ENCODE peak calls at places on chromosomes 11 and 22, in four cellular contexts. J is HepG2; R is breast epithelium; Y is CD8-positive, alpha-beta T cell. D is an unnamed sample. For H3K4me1, H3K36me3 and H3K9me3, the result is how much of the 10 kb centered on the place peaks cover.

GRCh38 chr11:73262851-73263495 is 9.2 kb upstream of the P2RY6 start:
- DNase-seq in J (no peak), R (peak), Y (no peak), D (no peak)

GRCh38 chr11:18792827-18793226 is 1.2 kb upstream of the PTPN5 start:
- DNase-seq in J (no peak), R (no peak), Y (no peak), D (no peak)

GRCh38 chr22:35930933-35931332 is 97.7 kb downstream of the RBFOX2 start:
- DNase-seq in J (peak), R (no peak), Y (no peak), D (peak)

GRCh38 chr11:110735431-110736157 is 23.4 kb upstream of the ARHGAP20 start:
- DNase-seq in J (no peak), R (no peak), Y (no peak), D (no peak)

GRCh38 chr22:50253941-50254340 is 2.9 kb upstream of the HDAC10 start:
- DNase-seq in J (no peak), R (no peak), Y (peak), D (no peak)

GRCh38 chr22:44807915-44808690 is 55.7 kb downstream of the ARHGAP8 start:
- DNase-seq in J (peak), R (no peak), Y (no peak), D (no peak)

GRCh38 chr11:99960536-99960935 is 726.6 kb upstream of the ARHGAP42 start:
- DNase-seq in J (no peak), R (no peak), Y (no peak), D (no peak)

GRCh38 chr11:62925745-62926668 is 4.8 kb upstream of the CHRM1 start:
- DNase-seq in J (no peak), R (peak), Y (no peak), D (no peak)

GRCh38 chr22:24427500-24428164 is at the start of gene ADORA2A:
- DNase-seq in J (no peak), R (no peak), Y (peak), D (peak)

GRCh38 chr22:50577987-50578775 is at the start of gene CPT1B:
- DNase-seq in J (no peak), R (no peak), Y (no peak), D (no peak)

GRCh38 chr22:50272103-50272782 is 2.1 kb upstream of the MAPK11 start:
- DNase-seq in J (no peak), R (no peak), Y (no peak), D (no peak)

GRCh38 chr22:47228767-47229166 is 466.3 kb downstream of the TBC1D22A start:
- DNase-seq in J (no peak), R (no peak), Y (no peak), D (no peak)

GRCh38 chr11:11672764-11673163 is 51.0 kb upstream of the GALNT18 start:
- DNase-seq in J (no peak), R (no peak), Y (no peak), D (no peak)

GRCh38 chr22:30282616-30283046 is 6.7 kb downstream of the CASTOR1 start:
- DNase-seq in J (no peak), R (no peak), Y (no peak), D (no peak)

GRCh38 chr11:77560605-77561004 is 29.1 kb upstream of the AQP11 start:
- DNase-seq in J (peak), R (no peak), Y (no peak), D (peak)

GRCh38 chr11:36292311-36292722 is 3.1 kb upstream of the COMMD9 start:
- DNase-seq in J (no peak), R (no peak), Y (no peak), D (peak)

GRCh38 chr11:115581871-115582639 is 77.8 kb upstream of the CADM1 start:
- DNase-seq in J (no peak), R (no peak), Y (no peak), D (peak)

GRCh38 chr11:413120-414081 is 1.4 kb downstream of the SIGIRR start:
- DNase-seq in J (no peak), R (no peak), Y (peak), D (peak)

GRCh38 chr11:8841899-8842298 is 69.1 kb upstream of the AKIP1 start:
- DNase-seq in J (peak), R (no peak), Y (no peak), D (peak)

GRCh38 chr11:60482361-60482760 is 10.2 kb upstream of the MS4A12 start:
- DNase-seq in J (no peak), R (no peak), Y (no peak), D (no peak)

GRCh38 chr22:18104566-18104965 is 6.0 kb upstream of the TUBA8 start:
- DNase-seq in J (no peak), R (no peak), Y (no peak), D (peak)

GRCh38 chr22:38802671-38803121 is 8.8 kb upstream of the DNAL4 start:
- DNase-seq in J (peak), R (peak), Y (no peak), D (peak)

GRCh38 chr22:30217698-30218565 is 28.6 kb downstream of the LIF start:
- DNase-seq in J (no peak), R (no peak), Y (no peak), D (peak)

GRCh38 chr11:3865388-3866193 is 10.1 kb downstream of the STIM1 start:
- DNase-seq in J (no peak), R (no peak), Y (no peak), D (no peak)

GRCh38 chr11:13222285-13222684 is 55.3 kb upstream of the BMAL1 start:
- DNase-seq in J (no peak), R (no peak), Y (no peak), D (no peak)

GRCh38 chr22:41940853-41941765 is 5.8 kb downstream of the CENPM start:
- DNase-seq in J (peak), R (peak), Y (peak), D (peak)

GRCh38 chr11:134466035-134466908 is 54.2 kb upstream of the B3GAT1 start:
- DNase-seq in J (no peak), R (peak), Y (no peak), D (peak)

GRCh38 chr11:76208829-76209670 is 2.7 kb upstream of the WNT11 start:
- DNase-seq in J (peak), R (no peak), Y (peak), D (peak)
- H3K4me1 ChIP-seq in J (under half), R (under half), Y (under half), D (under half)

GRCh38 chr11:67439321-67440228 is 2.1 kb upstream of the PTPRCAP start:
- DNase-seq in J (peak), R (no peak), Y (no peak), D (peak)
- H3K36me3 ChIP-seq in J (under half), R (under half), Y (under half), D (under half)

GRCh38 chr11:102560555-102561011 is 30.0 kb upstream of the MMP7 start:
- DNase-seq in J (no peak), R (no peak), Y (no peak), D (peak)

GRCh38 chr11:102564110-102564509 is 33.6 kb upstream of the MMP7 start:
- DNase-seq in J (peak), R (no peak), Y (no peak), D (peak)

GRCh38 chr11:102566112-102566511 is 35.6 kb upstream of the MMP7 start:
- DNase-seq in J (no peak), R (no peak), Y (no peak), D (peak)

GRCh38 chr11:102559839-102560238 is 29.3 kb upstream of the MMP7 start:
- DNase-seq in J (no peak), R (no peak), Y (no peak), D (peak)

DNA sequence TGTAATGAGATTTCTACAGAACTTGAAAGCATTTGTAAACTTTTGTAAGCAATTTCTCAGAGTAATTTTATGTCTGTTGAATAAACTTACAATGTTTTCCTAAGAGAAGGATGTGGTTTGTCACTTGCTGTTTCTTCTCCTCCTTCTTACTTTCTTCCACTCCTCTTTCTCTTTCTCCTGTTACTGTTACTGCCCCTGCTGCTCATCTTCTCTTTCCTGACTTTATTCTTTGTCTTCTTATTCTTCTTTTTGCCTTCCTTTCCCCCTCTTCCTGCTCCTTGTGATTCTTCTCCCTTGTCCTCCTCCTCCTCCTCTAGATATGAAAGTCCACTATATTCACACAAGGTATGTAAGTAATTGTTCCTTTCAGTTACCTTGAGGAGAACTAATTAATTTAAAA is 31.1 kb upstream of the MMP7 start:
- DNase-seq in J (no peak), R (no peak), Y (no peak), D (no peak)
- H3K9me3 ChIP-seq in J (under half), R (under half), Y (under half), D (under half)

GRCh38 chr11:118883368-118884071 is at the start of gene CXCR5:
- DNase-seq in J (no peak), R (no peak), Y (peak), D (no peak)

GRCh38 chr11:118882489-118882888 is 1.2 kb upstream of the CXCR5 start:
- DNase-seq in J (no peak), R (no peak), Y (no peak), D (no peak)

GRCh38 chr11:118884613-118885274 is 1.1 kb downstream of the CXCR5 start:
- DNase-seq in J (no peak), R (no peak), Y (no peak), D (no peak)

GRCh38 chr11:118881130-118881717 is 2.5 kb upstream of the CXCR5 start:
- DNase-seq in J (no peak), R (no peak), Y (no peak), D (no peak)

DNA sequence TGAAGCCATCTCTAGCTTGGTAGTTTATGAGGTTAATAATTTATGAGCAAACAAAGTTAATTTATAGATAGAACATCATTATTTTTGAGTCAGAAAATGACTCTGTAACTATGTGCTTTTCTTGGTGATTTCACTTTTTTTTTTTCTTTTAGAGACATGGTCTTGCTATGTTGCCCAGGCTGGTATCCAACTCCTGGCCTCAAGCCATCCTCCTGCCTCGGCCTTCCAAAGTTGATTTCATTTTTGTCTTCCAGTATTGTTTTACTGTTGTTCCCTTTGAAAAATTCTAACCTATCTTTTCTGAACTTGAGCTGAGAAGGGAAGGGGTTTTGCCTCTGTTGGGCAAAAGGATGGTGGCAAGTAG is 706 bp upstream of the CXCR5 start:
- DNase-seq in J (no peak), R (no peak), Y (no peak), D (no peak)
- H3K4me1 ChIP-seq in J (under half), R (under half), Y (half or more), D (under half)

DNA sequence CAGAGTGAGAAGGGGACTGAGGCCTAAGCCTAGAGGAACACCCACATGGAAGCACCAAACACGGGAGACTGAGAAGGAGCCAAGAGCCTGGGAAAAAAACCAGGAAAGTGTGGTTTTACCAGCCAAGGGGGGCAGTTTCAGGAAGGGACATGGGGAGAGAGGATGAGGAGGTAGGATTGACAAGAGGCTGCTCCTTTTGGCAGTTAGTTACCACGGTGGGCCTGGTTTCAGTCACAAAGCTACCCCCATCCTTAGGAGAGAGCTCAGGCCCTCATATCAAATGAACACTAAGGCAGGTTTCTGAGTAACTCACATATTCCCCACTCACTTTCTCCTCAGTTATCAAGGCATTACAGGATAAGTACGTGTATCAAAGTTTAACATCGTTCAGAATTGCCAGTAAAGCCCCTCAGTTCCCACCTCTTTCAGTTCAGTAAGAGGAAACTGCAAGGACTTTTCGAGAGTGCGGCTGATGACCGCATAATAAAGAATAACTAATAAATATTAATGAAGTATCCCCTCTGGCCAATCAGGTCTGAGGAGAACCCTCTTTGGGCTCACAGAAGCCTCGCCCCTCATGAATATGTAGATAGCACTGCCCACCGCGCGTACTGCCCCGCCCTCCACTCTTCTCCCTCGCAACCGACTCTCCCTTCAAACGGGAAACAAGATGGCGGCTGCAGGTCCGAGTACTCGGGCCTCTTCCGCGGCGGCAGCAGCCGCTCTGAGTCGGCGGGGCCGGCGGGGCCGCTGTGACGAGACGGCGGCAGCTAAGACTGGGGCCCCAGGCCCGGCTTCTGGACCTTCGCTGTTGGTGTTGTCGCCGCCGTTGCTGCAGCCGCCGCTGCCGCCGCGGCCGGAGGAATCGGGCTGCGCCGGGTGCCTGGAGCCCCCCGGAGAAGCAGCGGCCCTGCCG is at the start of gene RNF169:
- DNase-seq in J (peak), R (peak), Y (peak), D (peak)
- H3K36me3 ChIP-seq in J (under half), R (under half), Y (under half), D (under half)

GRCh38 chr22:19331975-19332374 is 40.5 kb upstream of the CLTCL1 start:
- DNase-seq in J (no peak), R (no peak), Y (no peak), D (no peak)
- H3K9me3 ChIP-seq in J (under half), R (under half), Y (under half), D (under half)

GRCh38 chr11:120184946-120185677 is 25.7 kb upstream of the OAF start:
- DNase-seq in J (peak), R (no peak), Y (no peak), D (peak)

GRCh38 chr11:120188371-120188770 is 22.5 kb upstream of the OAF start:
- DNase-seq in J (no peak), R (no peak), Y (no peak), D (no peak)

GRCh38 chr11:120186408-120186798 is 24.4 kb upstream of the OAF start:
- DNase-seq in J (no peak), R (no peak), Y (no peak), D (no peak)

GRCh38 chr11:120185678-120186407 is 25.0 kb upstream of the OAF start:
- DNase-seq in J (no peak), R (no peak), Y (no peak), D (no peak)

GRCh38 chr11:120186799-120187591 is 23.8 kb upstream of the OAF start:
- DNase-seq in J (peak), R (no peak), Y (no peak), D (peak)
- H3K4me1 ChIP-seq in J (half or more), R (under half), Y (under half), D (under half)

D was measured in small intestine.